ENCODE peak calls at places on chromosomes 4 and X, in seven cellular contexts. K is suprapubic skin, Q is A549, F is breast epithelium, Y is sigmoid colon, W is adrenal gland, A is stomach. N is an unnamed sample.

GRCh38 chr4:174578366-174578765 is 56.1 kb upstream of the HPGD start:
- DNase-seq in Y (no peak), A (no peak), W (no peak), K (no peak), F (no peak), Q (no peak), N (no peak)

GRCh38 chrX:70454441-70455365 is 10.1 kb downstream of the DLG3 start:
- DNase-seq in W (peak; percentile 66), K (no peak), A (peak; percentile 88), F (peak; percentile 84), Y (peak; percentile 81), Q (peak; percentile 57), N (peak; percentile 81)

GRCh38 chr4:48483777-48484493 is 792 bp downstream of the SLC10A4 start:
- DNase-seq in K (no peak), Y (no peak), A (no peak), Q (no peak), W (no peak), F (no peak), N (no peak)

GRCh38 chr4:142126890-142127497 is 490.6 kb downstream of the IL15 start:
- DNase-seq in A (peak; percentile 56), Y (peak; percentile 66), Q (peak; percentile 3), F (no peak), K (no peak), W (peak; percentile 53), N (peak; percentile 64)

GRCh38 chr4:166501941-166502382 is 628.9 kb downstream of the TLL1 start:
- DNase-seq in Y (no peak), F (no peak), W (no peak), K (no peak), A (no peak), Q (peak; percentile 18), N (no peak)

GRCh38 chr4:189845145-189845846 is 95.4 kb upstream of the FRG1 start:
- DNase-seq in F (no peak), A (no peak), Y (no peak), W (no peak), Q (no peak), K (no peak), N (no peak)

GRCh38 chrX:38669425-38669824 is 108.1 kb downstream of the TSPAN7 start:
- DNase-seq in Y (no peak), F (no peak), W (no peak), K (no peak), Q (no peak), A (no peak), N (no peak)

GRCh38 chrX:109927663-109928273 is 75.1 kb upstream of the TMEM164 start:
- DNase-seq in W (no peak), F (no peak), Q (no peak), Y (no peak), A (no peak), K (no peak), N (no peak)

GRCh38 chr4:86338989-86339388 is 20.9 kb downstream of the MAPK10 start:
- DNase-seq in Q (peak; percentile 1), W (peak; percentile 73), A (no peak), Y (no peak), K (no peak), F (no peak), N (no peak)

GRCh38 chr4:6880691-6881090 is 28.9 kb upstream of the TBC1D14 start:
- DNase-seq in Y (no peak), A (no peak), Q (no peak), W (no peak), F (no peak), K (no peak), N (no peak)

GRCh38 chrX:80174925-80175574 is 160.5 kb downstream of the TBX22 start:
- DNase-seq in Y (peak; percentile 60), K (no peak), A (peak; percentile 43), W (peak; percentile 15), F (no peak), Q (no peak), N (no peak)

DNA sequence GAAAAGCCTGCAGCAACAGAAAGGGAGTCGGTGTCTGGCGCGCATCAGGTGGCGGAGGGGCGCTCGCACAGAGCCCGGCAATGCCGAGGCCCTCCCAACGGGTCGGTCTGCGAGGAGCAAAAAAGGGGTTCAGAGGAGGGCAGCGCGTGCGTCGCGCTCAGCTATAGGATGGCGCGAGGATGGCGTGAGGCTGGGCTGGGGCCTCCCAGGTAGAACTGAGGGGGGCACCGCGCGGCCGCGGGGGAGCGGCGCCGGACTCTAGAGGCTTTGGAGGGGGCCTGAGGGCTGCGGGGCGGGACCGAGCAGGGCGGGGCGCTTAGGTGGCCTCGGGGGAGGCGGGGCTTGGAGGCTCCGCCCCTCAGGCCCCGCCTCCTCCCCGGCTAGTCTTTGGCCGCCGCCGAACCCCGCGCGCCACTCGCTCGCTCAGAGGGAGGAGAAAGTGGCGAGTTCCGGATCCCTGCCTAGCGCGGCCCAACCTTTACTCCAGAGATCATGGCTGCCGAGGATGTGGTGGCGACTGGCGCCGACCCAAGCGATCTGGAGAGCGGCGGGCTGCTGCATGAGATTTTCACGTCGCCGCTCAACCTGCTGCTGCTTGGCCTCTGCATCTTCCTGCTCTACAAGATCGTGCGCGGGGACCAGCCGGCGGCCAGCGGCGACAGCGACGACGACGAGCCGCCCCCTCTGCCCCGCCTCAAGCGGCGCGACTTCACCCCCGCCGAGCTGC is at the start of gene PGRMC1:
- DNase-seq in Q (peak; percentile 57), F (peak; percentile 79), W (peak; percentile 81), A (peak; percentile 82), K (peak; percentile 88), Y (peak; percentile 91), N (peak; percentile 72)
- TF ChIP-seq POLR2A in Q (peak; percentile 96), F (no peak), W (peak; percentile 81), A (peak; percentile 32), K (peak; percentile 63), Y (peak; percentile 71), N (peak; percentile 76)

GRCh38 chr4:1717129-1718094 is 3.7 kb downstream of the TMEM129 start:
- DNase-seq in A (no peak), K (no peak), Q (no peak), Y (no peak), F (no peak), W (no peak), N (no peak)

GRCh38 chr4:1714303-1715001 is 2.3 kb upstream of the SLBP start:
- DNase-seq in Q (no peak), K (no peak), W (no peak), Y (no peak), A (no peak), F (no peak), N (no peak)

GRCh38 chr4:1713003-1713397 is 881 bp upstream of the SLBP start:
- DNase-seq in F (no peak), K (no peak), A (no peak), Q (no peak), Y (no peak), W (no peak), N (no peak)

GRCh38 chr4:1716065-1716945 is 4.2 kb upstream of the SLBP start:
- DNase-seq in W (no peak), Q (no peak), K (no peak), F (no peak), Y (no peak), A (no peak), N (no peak)

DNA sequence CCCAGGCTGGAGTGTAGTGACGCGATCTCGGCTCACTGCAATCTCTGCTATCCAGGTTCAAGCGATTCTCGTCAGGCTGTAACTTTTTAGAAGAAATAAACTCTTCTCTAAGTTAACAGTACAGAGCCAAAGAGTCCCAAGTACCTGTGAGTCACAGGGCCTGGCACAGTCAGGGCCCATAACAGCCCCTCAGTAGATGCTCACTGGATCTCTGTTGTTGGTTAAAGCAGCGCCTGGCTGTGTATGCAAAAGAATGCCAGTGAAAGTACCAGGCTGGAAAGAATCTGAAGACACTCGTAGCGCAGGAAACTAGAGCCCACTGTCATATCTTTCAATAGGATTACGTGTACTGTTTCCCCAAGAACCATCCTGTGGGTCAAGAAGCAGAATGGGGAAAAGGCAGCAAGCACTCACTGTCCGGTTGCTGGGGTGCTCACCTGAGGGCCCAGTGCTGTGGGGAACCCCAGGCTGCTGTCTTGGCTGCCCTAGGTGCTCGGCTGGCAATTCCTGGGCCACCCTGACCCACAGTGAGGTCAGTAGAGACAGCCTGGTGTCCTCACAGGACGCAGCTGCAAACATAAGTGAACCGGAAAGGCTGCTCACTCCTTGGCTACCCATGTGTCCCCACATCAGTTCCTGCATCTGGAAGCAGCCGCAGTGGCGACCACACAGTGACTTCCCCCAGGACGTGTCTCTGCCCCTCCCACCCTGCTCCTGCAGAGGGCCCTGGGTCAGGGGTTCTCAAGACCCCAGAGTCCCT is 3.1 kb upstream of the SLBP start:
- DNase-seq in W (no peak), F (no peak), K (no peak), Q (no peak), A (no peak), Y (no peak), N (no peak)
- TF ChIP-seq POLR2A in W (no peak), F (no peak), K (no peak), Q (no peak), A (no peak), Y (no peak), N (no peak)

DNA sequence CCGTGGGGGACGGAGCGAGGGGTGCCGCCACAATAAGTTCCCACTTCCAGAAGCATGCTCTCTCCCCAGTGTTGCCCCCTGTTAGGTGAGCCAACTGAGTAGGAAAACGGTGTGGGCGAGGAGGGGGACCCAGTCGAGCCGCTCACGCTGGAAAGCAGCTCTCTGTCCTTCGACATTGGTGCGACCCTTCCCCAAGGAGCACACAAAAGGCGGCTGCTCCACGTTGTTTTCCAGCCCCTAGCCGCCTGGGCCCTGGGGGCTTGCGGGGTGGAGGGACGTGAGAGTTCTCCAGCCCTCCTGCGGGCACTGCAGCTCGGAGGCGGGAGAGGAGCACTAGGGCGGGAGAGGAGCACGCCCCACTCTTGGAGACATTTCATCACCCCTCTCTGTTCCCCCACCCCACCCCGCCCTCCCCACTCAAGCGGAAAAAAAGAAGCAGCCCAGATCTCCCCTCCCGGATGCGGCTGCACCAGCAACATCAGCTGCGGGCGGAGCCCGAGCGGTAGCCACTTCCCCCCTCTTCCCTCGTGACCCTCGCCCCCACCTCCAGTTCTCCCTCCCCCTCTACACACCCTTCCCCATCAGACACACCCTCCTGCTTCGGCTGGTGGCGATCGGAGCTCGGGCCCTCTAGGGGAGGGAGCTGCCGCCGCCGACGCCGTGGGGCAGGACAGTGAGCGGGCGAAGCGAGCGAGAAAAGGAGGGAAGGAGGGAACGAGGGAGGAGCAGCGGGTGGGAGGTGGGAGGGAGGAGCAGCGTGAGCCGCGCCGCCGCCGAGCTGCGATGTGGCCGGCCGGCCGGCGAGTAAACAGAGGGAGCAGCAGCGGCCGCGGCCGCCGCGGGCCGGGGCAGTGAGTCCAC is at the start of gene DOCK11:
- DNase-seq in K (peak; percentile 90), A (peak; percentile 59), Y (peak; percentile 95), Q (peak; percentile 35), W (peak; percentile 76), F (peak; percentile 56), N (peak; percentile 14)
- TF ChIP-seq POLR2A in K (peak; percentile 31), A (no peak), Y (no peak), Q (no peak), W (no peak), F (no peak), N (no peak)

GRCh38 chrX:40175416-40176255 is 77.9 kb upstream of the BCOR start:
- DNase-seq in Y (peak; percentile 89), F (no peak), A (peak; percentile 65), K (peak; percentile 87), Q (peak; percentile 13), W (peak; percentile 86), N (peak; percentile 37)

GRCh38 chrX:40172980-40173661 is 75.4 kb upstream of the BCOR start:
- DNase-seq in Y (no peak), A (no peak), W (no peak), Q (no peak), K (peak; percentile 4), F (no peak), N (no peak)

GRCh38 chrX:40174594-40175415 is 77.0 kb upstream of the BCOR start:
- DNase-seq in F (no peak), W (peak; percentile 54), Q (no peak), K (peak; percentile 70), Y (peak; percentile 78), A (peak; percentile 51), N (no peak)

GRCh38 chrX:40172169-40172979 is 74.6 kb upstream of the BCOR start:
- DNase-seq in Y (peak; percentile 88), A (peak; percentile 72), K (peak; percentile 78), F (peak; percentile 68), Q (no peak), W (peak; percentile 35), N (peak; percentile 50)

GRCh38 chrX:40173662-40174593 is 76.2 kb upstream of the BCOR start:
- DNase-seq in Y (peak; percentile 81), W (peak; percentile 83), F (no peak), A (peak; percentile 86), K (peak; percentile 64), Q (no peak), N (peak; percentile 61)
- TF ChIP-seq POLR2A in Y (no peak), W (peak; percentile 29), F (no peak), A (no peak), K (no peak), Q (no peak), N (no peak)